ENCODE peak calls at places on chromosomes 16 and 17, in eight cellular contexts. F, D, G, N, V, C, O and X are unnamed samples.

GRCh38 chr16:66278604-66279262 is 87.8 kb upstream of the CDH5 start:
- DNase-seq in G (no peak), N (no peak), V (no peak), D (no peak), C (no peak), F (no peak), O (no peak), X (no peak)

GRCh38 chr17:12567077-12568053 is 98.3 kb upstream of the MYOCD start:
- DNase-seq in O (no peak), V (no peak), N (no peak), D (no peak), C (no peak), G (no peak), F (no peak), X (no peak)

GRCh38 chr17:2783310-2784030 is 12.8 kb upstream of the RAP1GAP2 start:
- DNase-seq in G (no peak), N (no peak), D (no peak), V (no peak), C (no peak), O (no peak), F (no peak), X (no peak)

GRCh38 chr16:13873835-13874438 is 46.0 kb upstream of the ERCC4 start:
- DNase-seq in N (no peak), G (no peak), O (peak; percentile 65), D (peak; percentile 44), V (no peak), F (no peak), C (peak; percentile 2), X (no peak)

GRCh38 chr17:2701161-2701995 is 10.2 kb downstream of the CLUH start:
- DNase-seq in C (no peak), D (no peak), F (no peak), N (peak; percentile 44), G (peak; percentile 8), O (peak; percentile 59), V (no peak), X (no peak)

GRCh38 chr17:49739662-49740271 is 24.2 kb downstream of the FAM117A start:
- DNase-seq in G (peak; percentile 84), D (no peak), V (peak; percentile 99), F (peak; percentile 77), O (no peak), N (peak; percentile 83), C (peak; percentile 16), X (peak; percentile 88)

GRCh38 chr16:22300427-22301071 is 3.3 kb downstream of the POLR3E start:
- DNase-seq in C (peak; percentile 62), G (peak; percentile 59), D (peak; percentile 64), N (peak; percentile 70), F (no peak), V (no peak), O (peak; percentile 83), X (peak; percentile 66)

GRCh38 chr17:74337834-74338500 is 11.9 kb downstream of the KIF19 start:
- DNase-seq in O (peak; percentile 43), G (no peak), C (no peak), F (no peak), V (no peak), N (no peak), D (no peak), X (no peak)

GRCh38 chr17:82257473-82257872 is 16.0 kb downstream of the CSNK1D start:
- DNase-seq in V (peak; percentile 56), F (no peak), O (peak; percentile 92), C (no peak), N (no peak), G (no peak), D (peak; percentile 91), X (no peak)

GRCh38 chr17:18917506-18918032 is 34.4 kb upstream of the SLC5A10 start:
- DNase-seq in V (no peak), F (no peak), N (no peak), O (no peak), D (no peak), G (no peak), C (no peak), X (no peak)

GRCh38 chr17:51362818-51363598 is 102.7 kb downstream of the UTP18 start:
- DNase-seq in N (no peak), G (no peak), F (no peak), V (no peak), C (no peak), D (peak; percentile 81), O (no peak), X (no peak)

GRCh38 chr16:84819644-84820304 is at the start of gene CRISPLD2:
- DNase-seq in O (peak; percentile 100), G (peak; percentile 96), D (peak; percentile 98), C (peak; percentile 84), F (peak; percentile 74), N (peak; percentile 96), V (peak; percentile 92), X (peak; percentile 90)

GRCh38 chr16:23380501-23380951 is 72.5 kb downstream of the COG7 start:
- DNase-seq in V (no peak), D (no peak), F (no peak), C (no peak), N (no peak), G (no peak), O (peak; percentile 30), X (no peak)

GRCh38 chr16:89096042-89096717 is 2.5 kb downstream of the ACSF3 start:
- DNase-seq in V (no peak), N (no peak), C (no peak), D (no peak), G (no peak), F (no peak), O (no peak), X (no peak)

GRCh38 chr16:10253344-10253855 is 71.2 kb upstream of the GRIN2A start:
- DNase-seq in D (no peak), O (no peak), G (no peak), F (no peak), N (no peak), V (no peak), C (no peak), X (no peak)

GRCh38 chr16:66408181-66409048 is 18.7 kb upstream of the BEAN1 start:
- DNase-seq in G (peak; percentile 42), O (no peak), F (no peak), N (no peak), D (no peak), V (peak; percentile 58), C (peak; percentile 88), X (no peak)

GRCh38 chr17:752620-753219 is 656 bp upstream of the GEMIN4 start:
- DNase-seq in V (no peak), D (peak; percentile 51), N (peak; percentile 85), F (no peak), O (peak; percentile 80), C (peak; percentile 49), G (peak; percentile 75), X (peak; percentile 60)

GRCh38 chr17:72812823-72813222 is 279.7 kb downstream of the SLC39A11 start:
- DNase-seq in D (no peak), F (no peak), V (no peak), O (no peak), N (no peak), G (no peak), C (peak; percentile 86), X (no peak)

GRCh38 chr16:18933501-18933900 is 7.3 kb upstream of the SMG1 start:
- DNase-seq in C (no peak), V (no peak), N (no peak), G (no peak), F (no peak), D (no peak), O (no peak), X (no peak)

GRCh38 chr17:30336369-30337171 is 2.7 kb upstream of the TMIGD1 start:
- DNase-seq in N (no peak), F (peak; percentile 34), C (peak; percentile 59), G (no peak), V (peak; percentile 60), O (peak; percentile 34), D (peak; percentile 80), X (peak; percentile 74)

GRCh38 chr17:17933775-17934174 is 38.4 kb downstream of the TOM1L2 start:
- DNase-seq in D (no peak), F (no peak), N (no peak), O (no peak), C (peak; percentile 67), G (no peak), V (no peak), X (no peak)

GRCh38 chr17:43193251-43193650 is 18.4 kb upstream of the TMEM106A start:
- DNase-seq in N (no peak), F (no peak), C (no peak), O (no peak), D (no peak), G (no peak), V (no peak), X (no peak)

GRCh38 chr17:47686661-47687327 is 7.2 kb upstream of the TBKBP1 start:
- DNase-seq in O (no peak), C (peak; percentile 34), G (no peak), N (no peak), D (no peak), V (no peak), F (no peak), X (no peak)

DNA sequence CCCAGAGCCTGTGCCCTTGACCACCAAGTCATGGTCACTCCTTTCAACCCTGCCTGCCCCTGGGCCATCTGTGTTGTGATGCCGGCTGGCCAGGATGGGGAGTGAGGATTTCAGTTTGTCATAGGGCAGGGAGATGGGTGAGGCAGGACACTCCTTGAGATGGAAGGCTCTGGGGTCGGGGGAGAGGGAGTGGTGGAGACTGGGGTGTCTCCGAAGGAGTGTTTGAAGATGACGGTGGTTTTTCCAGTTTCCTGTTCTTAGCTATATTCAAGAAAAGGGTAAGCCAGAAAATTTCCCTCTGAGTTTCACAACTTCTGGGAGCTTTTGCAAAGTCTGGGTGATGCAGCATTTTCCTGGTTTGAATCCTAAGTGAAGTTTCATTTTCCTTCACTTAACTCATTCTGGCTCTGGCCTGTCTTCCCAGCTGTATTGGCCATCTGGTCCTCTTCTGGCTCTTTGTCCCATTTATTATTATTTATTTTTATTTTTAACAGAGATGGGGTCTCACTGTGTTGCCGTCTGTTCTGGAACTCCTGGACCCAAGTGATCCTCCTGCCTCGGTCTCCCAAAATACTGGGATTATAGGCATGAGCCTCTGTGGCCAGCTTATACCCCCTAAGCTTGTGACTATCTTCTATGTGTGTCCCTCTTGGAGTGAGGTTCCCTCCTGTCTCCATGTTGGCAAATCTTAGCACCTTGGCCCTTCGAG is 27.7 kb downstream of the ABCC1 start:
- DNase-seq in F (no peak), G (no peak), N (peak; percentile 63), D (no peak), V (no peak), C (peak; percentile 84), O (no peak), X (no peak)
- H3K36me3 ChIP-seq in F (no peaks in the 10 kb centered on the region), G (peaks cover 5% of the 10 kb centered on the region), N (no peaks in the 10 kb centered on the region), D (peaks cover 18% of the 10 kb centered on the region), V (no peaks in the 10 kb centered on the region), C (peaks cover 36% of the 10 kb centered on the region), O (peaks cover 10% of the 10 kb centered on the region), X (no peaks in the 10 kb centered on the region)

GRCh38 chr17:65551641-65552040 is 9.8 kb downstream of the AXIN2 start:
- DNase-seq in D (no peak), O (no peak), F (no peak), N (no peak), V (no peak), C (no peak), G (no peak), X (no peak)
- H3K36me3 ChIP-seq in D (peaks cover 10% of the 10 kb centered on the region), O (peaks cover 7% of the 10 kb centered on the region), F (no peaks in the 10 kb centered on the region), N (no peaks in the 10 kb centered on the region), V (no peaks in the 10 kb centered on the region), C (peaks cover 7% of the 10 kb centered on the region), G (peaks cover 11% of the 10 kb centered on the region), X (no peaks in the 10 kb centered on the region)

GRCh38 chr17:41907185-41907556 is 11.6 kb downstream of the ACLY start:
- DNase-seq in V (no peak), O (peak; percentile 32), N (no peak), C (peak; percentile 82), G (no peak), F (no peak), D (no peak), X (no peak)
- H3K36me3 ChIP-seq in V (peaks cover 23% of the 10 kb centered on the region), O (peaks cover 84% of the 10 kb centered on the region), N (peaks cover 15% of the 10 kb centered on the region), C (peaks cover 77% of the 10 kb centered on the region), G (peaks cover 93% of the 10 kb centered on the region), F (peaks cover 62% of the 10 kb centered on the region), D (peaks cover 93% of the 10 kb centered on the region), X (no peaks in the 10 kb centered on the region)

GRCh38 chr16:3127745-3128144 is 7.1 kb upstream of the ZNF213 start:
- DNase-seq in O (no peak), N (no peak), V (no peak), F (no peak), G (no peak), D (no peak), C (no peak), X (no peak)
- H3K36me3 ChIP-seq in O (peaks cover 4% of the 10 kb centered on the region), N (no peaks in the 10 kb centered on the region), V (no peaks in the 10 kb centered on the region), F (peaks cover 5% of the 10 kb centered on the region), G (peaks cover 6% of the 10 kb centered on the region), D (peaks cover 39% of the 10 kb centered on the region), C (peaks cover 11% of the 10 kb centered on the region), X (no peaks in the 10 kb centered on the region)